ENCODE peak calls at places on chromosomes 11 and 22, in nine cellular contexts. T, V, H, S, O, B, R, Y and X are unnamed samples.

GRCh38 chr11:27861706-27862430 is 161.6 kb upstream of the BDNF start:
- DNase-seq in T (peak), V (no peak), B (no peak), H (no peak), R (no peak), O (no peak), Y (no peak), S (peak), X (peak)

GRCh38 chr11:80860632-80861031 is 1419.8 kb upstream of the TENM4 start:
- DNase-seq in T (peak), R (no peak), B (no peak), S (no peak), V (no peak), Y (no peak), H (no peak), O (no peak), X (no peak)

GRCh38 chr11:90229791-90230190 is 6.9 kb upstream of the CHORDC1 start:
- DNase-seq in V (no peak), S (no peak), R (no peak), T (no peak), H (no peak), B (no peak), O (no peak), Y (no peak), X (no peak)

GRCh38 chr11:90668502-90668901 is 445.7 kb upstream of the CHORDC1 start:
- DNase-seq in V (no peak), S (no peak), Y (no peak), R (no peak), B (no peak), O (no peak), H (no peak), T (no peak), X (no peak)

GRCh38 chr22:49685116-49685515 is 142.6 kb downstream of the BRD1 start:
- DNase-seq in T (no peak), B (no peak), H (peak), Y (no peak), S (no peak), R (no peak), V (no peak), O (no peak), X (no peak)

GRCh38 chr11:126090452-126090851 is 27.8 kb upstream of the CDON start:
- DNase-seq in T (no peak), O (no peak), S (no peak), V (no peak), Y (no peak), B (peak), H (no peak), R (no peak), X (no peak)

GRCh38 chr11:129283141-129283540 is 91.0 kb upstream of the ARHGAP32 start:
- DNase-seq in O (no peak), V (no peak), T (no peak), Y (peak), S (no peak), R (peak), B (no peak), H (no peak), X (peak)

GRCh38 chr22:28711820-28712777 is 29.5 kb downstream of the CHEK2 start:
- DNase-seq in S (peak), V (no peak), T (peak), R (no peak), B (peak), O (no peak), H (no peak), Y (peak), X (no peak)

GRCh38 chr11:125175166-125175565 is 10.6 kb downstream of the PKNOX2 start:
- DNase-seq in O (no peak), R (no peak), B (no peak), Y (no peak), V (no peak), T (no peak), S (no peak), H (no peak), X (no peak)

GRCh38 chr22:19918332-19919106 is 23.1 kb upstream of the COMT start:
- DNase-seq in R (no peak), O (no peak), V (no peak), Y (no peak), B (no peak), S (no peak), H (no peak), T (no peak), X (no peak)

GRCh38 chr11:117734596-117734995 is 62.4 kb downstream of the DSCAML1 start:
- DNase-seq in B (peak), H (no peak), V (no peak), R (no peak), T (no peak), O (no peak), Y (no peak), S (no peak), X (no peak)

GRCh38 chr11:8041576-8041975 is 39.4 kb upstream of the TUB start:
- DNase-seq in V (no peak), Y (no peak), H (no peak), T (no peak), R (no peak), O (no peak), S (no peak), B (no peak), X (no peak)

GRCh38 chr11:24437123-24437522 is 59.7 kb upstream of the LUZP2 start:
- DNase-seq in B (no peak), V (no peak), Y (no peak), T (no peak), H (no peak), S (no peak), R (no peak), O (no peak), X (no peak)

GRCh38 chr11:291281-292210 is 2.6 kb downstream of the PGGHG start:
- DNase-seq in T (no peak), O (peak), B (no peak), Y (no peak), H (no peak), V (no peak), S (no peak), R (no peak), X (no peak)

GRCh38 chr11:2566223-2567025 is 121.6 kb downstream of the KCNQ1 start:
- DNase-seq in O (no peak), T (no peak), S (no peak), R (peak), Y (no peak), B (no peak), V (no peak), H (no peak), X (no peak)

GRCh38 chr11:44626645-44627044 is 61.2 kb downstream of the CD82 start:
- DNase-seq in O (no peak), T (no peak), S (no peak), H (no peak), R (no peak), B (no peak), Y (no peak), V (no peak), X (no peak)

GRCh38 chr11:118258410-118258809 is 5.7 kb downstream of the MPZL2 start:
- DNase-seq in S (no peak), B (peak), H (no peak), T (no peak), O (no peak), Y (no peak), R (no peak), V (no peak), X (no peak)

GRCh38 chr11:36073411-36074203 is 129.7 kb downstream of the LDLRAD3 start:
- DNase-seq in S (no peak), Y (no peak), H (no peak), V (no peak), T (peak), B (peak), R (peak), O (peak), X (peak)

GRCh38 chr11:117559698-117560097 is 232.0 kb downstream of the CEP164 start:
- DNase-seq in S (no peak), Y (no peak), R (no peak), B (no peak), H (no peak), O (no peak), T (no peak), V (no peak), X (no peak)

GRCh38 chr11:110467556-110467955 is 37.8 kb downstream of the FDX1 start:
- DNase-seq in B (peak), O (no peak), H (no peak), R (no peak), S (no peak), V (no peak), Y (no peak), T (no peak), X (no peak)

GRCh38 chr22:46538816-46539163 is 1.4 kb upstream of the CELSR1 start:
- DNase-seq in Y (no peak), T (no peak), S (no peak), V (no peak), R (no peak), H (peak), O (no peak), B (no peak), X (no peak)

GRCh38 chr11:5224538-5225479 is 2.1 kb downstream of the HBB start:
- DNase-seq in B (no peak), S (no peak), Y (no peak), R (no peak), V (no peak), T (no peak), O (no peak), H (no peak), X (no peak)

GRCh38 chr11:44066732-44067131 is 662 bp downstream of the ACCS start:
- DNase-seq in R (no peak), Y (no peak), H (no peak), S (peak), V (no peak), O (no peak), T (peak), B (no peak), X (peak)

GRCh38 chr11:1640076-1640946 is 10.7 kb downstream of the KRTAP5-5 start:
- DNase-seq in Y (peak), T (no peak), R (peak), V (peak), B (peak), O (no peak), S (no peak), H (peak), X (peak)

GRCh38 chr11:2139691-2140337 is 625 bp upstream of the IGF2 start:
- DNase-seq in V (no peak), Y (no peak), H (no peak), R (no peak), T (no peak), O (no peak), S (no peak), B (no peak), X (no peak)

GRCh38 chr11:92211576-92212167 is 12.9 kb upstream of the FAT3 start:
- DNase-seq in R (no peak), Y (no peak), S (no peak), B (peak), H (peak), T (no peak), O (peak), V (no peak), X (peak)

GRCh38 chr11:114438303-114438702 is 964 bp upstream of the REXO2 start:
- DNase-seq in Y (peak), R (no peak), S (no peak), T (no peak), H (no peak), O (no peak), V (no peak), B (no peak), X (no peak)

GRCh38 chr11:64340671-64341335 is 799 bp downstream of the CCDC88B start:
- DNase-seq in H (no peak), T (no peak), Y (no peak), S (no peak), O (peak), V (peak), B (peak), R (peak), X (no peak)

GRCh38 chr11:111960916-111961315 is 23.8 kb downstream of the DIXDC1 start:
- DNase-seq in Y (no peak), B (no peak), O (no peak), T (no peak), V (no peak), H (no peak), S (no peak), R (peak), X (peak)

GRCh38 chr11:60858731-60859464 is 3.1 kb upstream of the PTGDR2 start:
- DNase-seq in T (no peak), O (peak), R (no peak), B (no peak), Y (no peak), V (no peak), H (no peak), S (no peak), X (no peak)

GRCh38 chr22:49515486-49515885 is 312.2 kb downstream of the BRD1 start:
- DNase-seq in O (no peak), T (no peak), Y (no peak), B (no peak), R (no peak), V (no peak), S (no peak), H (no peak), X (no peak)

GRCh38 chr11:104163100-104164027 is 583 bp downstream of the PDGFD start:
- DNase-seq in B (no peak), T (no peak), H (peak), O (peak), V (peak), S (no peak), R (peak), Y (peak), X (peak)

GRCh38 chr22:34429314-34429713 is 509.0 kb upstream of the LARGE1 start:
- DNase-seq in B (no peak), S (no peak), H (no peak), T (no peak), R (no peak), Y (no peak), V (no peak), O (no peak), X (no peak)

GRCh38 chr11:59894616-59895015 is 16.0 kb downstream of the OOSP3 start:
- DNase-seq in S (no peak), O (no peak), R (no peak), B (no peak), T (no peak), H (no peak), Y (no peak), V (no peak), X (no peak)

GRCh38 chr11:48066881-48067800 is 86.8 kb downstream of the PTPRJ start:
- DNase-seq in R (no peak), S (no peak), Y (no peak), B (peak), T (no peak), V (no peak), O (no peak), H (no peak), X (no peak)